ENCODE peak calls at places on chromosomes 11 and 22, in six cellular contexts. F is lower leg skin; X is PC-3; Q is stimulated activated CD8-positive, alpha-beta memory T cell treated with anti-CD3 and anti-CD28 coated beads, Interleukin-15, amount 100 ng/mL, for 1 hour; A is activated naive CD4-positive, alpha-beta T cell; Z is dermis blood vessel endothelial cell. L is an unnamed sample.

GRCh38 chr11:86910592-86910991 is 44.6 kb downstream of the FZD4 start:
- DNase-seq in Z (no peak), X (peak; percentile 91), F (no peak), Q (no peak), A (no peak), L (no peak)

GRCh38 chr22:25021976-25022711 is 69.6 kb downstream of the KIAA1671 start:
- DNase-seq in X (no peak), F (no peak), A (no peak), Z (no peak), Q (no peak), L (no peak)

GRCh38 chr11:22711212-22711770 is 44.9 kb downstream of the GAS2 start:
- DNase-seq in F (no peak), Z (no peak), A (no peak), Q (no peak), X (no peak), L (no peak)

GRCh38 chr11:57729479-57729878 is 11.8 kb upstream of the SELENOH start:
- DNase-seq in A (no peak), Q (no peak), F (no peak), X (no peak), Z (no peak), L (no peak)

GRCh38 chr22:36659762-36660509 is 43.6 kb downstream of the CACNG2 start:
- DNase-seq in X (peak; percentile 98), Q (no peak), Z (peak; percentile 88), A (no peak), F (peak; percentile 97), L (no peak)

GRCh38 chr22:40178417-40179409 is 988 bp downstream of the TNRC6B start:
- DNase-seq in Q (no peak), F (no peak), X (peak; percentile 20), A (no peak), Z (peak; percentile 61), L (no peak)

GRCh38 chr11:116169776-116170175 is 603.0 kb downstream of the BUD13 start:
- DNase-seq in F (peak; percentile 14), X (no peak), Z (no peak), A (no peak), Q (no peak), L (no peak)

GRCh38 chr11:66886671-66887221 is 29.9 kb downstream of the LRFN4 start:
- DNase-seq in F (no peak), Q (no peak), X (no peak), A (no peak), Z (no peak), L (no peak)

GRCh38 chr11:64060861-64061444 is 25.2 kb downstream of the FLRT1 start:
- DNase-seq in F (no peak), Z (peak; percentile 54), Q (peak; percentile 24), X (no peak), A (no peak), L (peak; percentile 95)

GRCh38 chr11:27213232-27213660 is 149.8 kb downstream of the CCDC34 start:
- DNase-seq in Q (no peak), A (no peak), Z (peak; percentile 34), F (no peak), X (peak; percentile 92), L (no peak)

GRCh38 chr11:35555238-35555887 is 29.9 kb upstream of the PAMR1 start:
- DNase-seq in X (no peak), F (no peak), A (no peak), Z (no peak), Q (no peak), L (no peak)

GRCh38 chr11:110763249-110764011 is 51.2 kb upstream of the ARHGAP20 start:
- DNase-seq in Q (no peak), Z (peak; percentile 35), X (no peak), A (no peak), F (no peak), L (no peak)

GRCh38 chr11:30406978-30407762 is 84.3 kb downstream of the ARL14EP start:
- DNase-seq in F (no peak), X (peak; percentile 1), Z (no peak), A (no peak), Q (no peak), L (no peak)

GRCh38 chr11:31824791-31825452 is 13.8 kb upstream of the PAX6 start:
- DNase-seq in Z (no peak), A (no peak), Q (no peak), F (no peak), X (no peak), L (peak; percentile 18)

GRCh38 chr22:49894321-49895072 is 23.7 kb downstream of the ALG12 start:
- DNase-seq in A (no peak), Z (no peak), X (no peak), Q (no peak), F (no peak), L (no peak)

GRCh38 chr22:22111267-22111751 is 128.7 kb upstream of the TOP3B start:
- DNase-seq in F (no peak), X (peak; percentile 83), A (no peak), Q (no peak), Z (no peak), L (no peak)

GRCh38 chr11:61266602-61267001 is 25.6 kb downstream of the PGA5 start:
- DNase-seq in X (peak; percentile 31), Q (no peak), A (no peak), F (no peak), Z (no peak), L (no peak)

GRCh38 chr11:134481135-134481534 is 69.1 kb upstream of the B3GAT1 start:
- DNase-seq in F (no peak), A (no peak), Q (no peak), Z (no peak), X (no peak), L (no peak)

GRCh38 chr11:94132152-94132558 is 3.5 kb downstream of the PANX1 start:
- DNase-seq in A (no peak), Q (no peak), X (peak; percentile 90), Z (peak; percentile 46), F (no peak), L (no peak)

GRCh38 chr11:19281041-19281440 is 40.3 kb upstream of the E2F8 start:
- DNase-seq in X (no peak), A (no peak), Z (no peak), F (no peak), Q (no peak), L (no peak)

GRCh38 chr22:43587574-43587973 is 175.8 kb downstream of the MPPED1 start:
- DNase-seq in X (peak; percentile 28), Z (no peak), Q (no peak), F (no peak), A (no peak), L (no peak)

GRCh38 chr11:58832246-58832645 is 12.3 kb downstream of the GLYATL2 start:
- DNase-seq in F (no peak), Q (no peak), A (no peak), X (peak; percentile 78), Z (no peak), L (no peak)

L was measured in D721Med.